ENCODE peak calls at places on chromosomes 5 and 9, in four cellular contexts. G is ovary, W is A549, D is right lobe of liver. F is an unnamed sample.
A peak's percentile ranks its signal among the peaks of the same experiment; 100 is the strongest.

GRCh38 chr5:56545016-56545415 is 270.3 kb upstream of the MAP3K1 start:
- DNase-seq in G (no peak), W (no peak), D (peak; percentile 64), F (no peak)

GRCh38 chr5:1877434-1878049 is 5.2 kb downstream of the IRX4 start:
- DNase-seq in G (no peak), W (no peak), D (no peak), F (no peak)

GRCh38 chr9:112176410-112177010 is 1.4 kb upstream of the SUSD1 start:
- DNase-seq in G (no peak), W (no peak), D (no peak), F (peak; percentile 14)

GRCh38 chr5:140631831-140632365 is 1.1 kb downstream of the CD14 start:
- DNase-seq in G (no peak), W (no peak), D (peak; percentile 44), F (no peak)

GRCh38 chr5:179620703-179621350 is 2.6 kb downstream of the HNRNPH1 start:
- DNase-seq in G (no peak), W (no peak), D (no peak), F (peak; percentile 79)

GRCh38 chr5:124401247-124402143 is 344.9 kb downstream of the ZNF608 start:
- DNase-seq in G (no peak), W (no peak), D (no peak), F (no peak)

GRCh38 chr9:95316794-95317118 is 753 bp downstream of the FANCC start:
- DNase-seq in G (no peak), W (peak; percentile 93), D (peak; percentile 83), F (peak; percentile 82)

GRCh38 chr5:17951392-17952169 is 317.3 kb downstream of the TAF11L14 start:
- DNase-seq in G (no peak), W (peak; percentile 13), D (no peak), F (no peak)

GRCh38 chr5:124025306-124025705 is 513.3 kb downstream of the CSNK1G3 start:
- DNase-seq in G (no peak), W (no peak), D (no peak), F (no peak)

DNA sequence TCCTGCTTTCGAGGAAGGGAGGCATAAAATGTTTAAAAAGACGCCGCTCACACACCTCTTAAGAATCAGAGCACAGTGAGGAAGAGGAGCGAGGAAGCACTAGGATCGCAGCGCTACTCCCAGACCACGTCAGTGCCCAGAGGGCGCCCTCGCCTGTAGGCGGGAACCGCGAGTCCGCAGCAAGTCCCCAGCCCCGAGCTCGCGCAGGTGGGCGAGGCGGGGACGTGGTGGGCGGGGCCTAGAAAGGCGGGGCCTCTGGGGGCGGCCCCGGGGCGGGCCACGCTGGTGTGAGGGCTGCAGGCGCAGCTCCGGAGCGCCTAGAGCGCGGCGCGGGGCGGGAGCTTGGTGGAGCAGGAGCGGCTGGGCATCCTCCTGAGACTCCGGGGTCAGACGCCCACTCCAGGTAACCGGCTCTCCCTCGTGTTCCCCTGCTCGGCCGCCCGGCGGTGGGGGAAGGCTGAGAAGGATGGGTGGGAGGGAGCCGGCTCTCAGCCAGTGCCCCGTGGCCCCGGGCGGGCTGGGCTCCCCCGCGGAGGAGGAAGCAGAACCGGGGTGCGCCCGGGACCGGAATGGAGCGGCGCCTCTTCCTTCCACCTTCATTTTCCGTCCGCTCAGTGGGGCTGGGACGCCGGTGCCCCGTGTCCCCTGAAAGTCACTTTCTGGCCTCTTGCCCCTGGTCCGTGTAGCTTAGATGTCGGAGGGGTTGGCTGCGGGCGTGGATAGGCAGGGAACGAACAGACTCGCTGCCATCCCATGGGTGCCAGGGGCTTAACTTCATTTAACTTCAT is at the start of gene GCNT1:
- DNase-seq in G (peak; percentile 61), W (peak; percentile 88), D (peak; percentile 89), F (peak; percentile 88)
- TF ChIP-seq POLR2A in G (no peak), W (peak; percentile 50), D (peak; percentile 33), F (peak; percentile 60)

DNA sequence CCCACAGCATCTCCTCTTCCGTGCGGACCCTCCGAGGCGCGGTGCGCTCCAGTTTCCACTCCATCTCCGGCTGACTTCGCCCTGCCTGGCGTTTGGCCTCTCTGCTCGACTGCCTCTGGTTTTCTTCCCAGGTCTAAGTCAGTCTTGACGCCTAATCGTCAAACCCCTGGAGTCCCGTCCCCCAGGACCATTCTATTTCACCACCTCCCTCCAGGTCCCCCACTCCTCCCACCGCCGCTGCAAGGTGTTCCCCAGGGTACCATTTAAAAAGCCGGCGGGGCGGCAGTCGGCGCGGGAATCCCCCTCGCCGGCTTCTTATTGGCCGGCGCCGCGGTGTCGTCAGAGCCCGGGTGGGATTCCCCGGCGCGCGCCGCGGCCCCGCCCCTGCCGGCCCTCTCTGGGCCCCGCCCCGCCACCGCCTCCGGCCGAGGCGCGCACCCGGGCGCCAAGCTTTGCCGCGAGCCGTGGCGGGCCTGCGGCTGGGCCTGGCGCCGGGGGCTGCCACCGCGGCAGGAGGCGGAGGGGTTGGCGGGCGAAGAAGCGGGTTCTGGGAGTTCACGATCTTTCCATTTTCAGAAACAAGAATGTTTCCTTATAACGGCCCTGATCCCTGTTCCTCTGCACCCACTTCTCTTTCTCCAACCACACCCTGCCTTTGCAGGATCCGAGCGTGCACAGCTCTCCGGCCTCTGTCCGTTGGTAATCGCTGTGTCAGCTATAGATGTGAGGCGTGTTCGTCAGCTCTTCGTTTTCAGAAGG is at the start of gene CDC20B:
- DNase-seq in G (peak; percentile 71), W (peak; percentile 76), D (peak; percentile 83), F (peak; percentile 83)
- TF ChIP-seq POLR2A in G (no peak), W (peak; percentile 60), D (no peak), F (no peak)

DNA sequence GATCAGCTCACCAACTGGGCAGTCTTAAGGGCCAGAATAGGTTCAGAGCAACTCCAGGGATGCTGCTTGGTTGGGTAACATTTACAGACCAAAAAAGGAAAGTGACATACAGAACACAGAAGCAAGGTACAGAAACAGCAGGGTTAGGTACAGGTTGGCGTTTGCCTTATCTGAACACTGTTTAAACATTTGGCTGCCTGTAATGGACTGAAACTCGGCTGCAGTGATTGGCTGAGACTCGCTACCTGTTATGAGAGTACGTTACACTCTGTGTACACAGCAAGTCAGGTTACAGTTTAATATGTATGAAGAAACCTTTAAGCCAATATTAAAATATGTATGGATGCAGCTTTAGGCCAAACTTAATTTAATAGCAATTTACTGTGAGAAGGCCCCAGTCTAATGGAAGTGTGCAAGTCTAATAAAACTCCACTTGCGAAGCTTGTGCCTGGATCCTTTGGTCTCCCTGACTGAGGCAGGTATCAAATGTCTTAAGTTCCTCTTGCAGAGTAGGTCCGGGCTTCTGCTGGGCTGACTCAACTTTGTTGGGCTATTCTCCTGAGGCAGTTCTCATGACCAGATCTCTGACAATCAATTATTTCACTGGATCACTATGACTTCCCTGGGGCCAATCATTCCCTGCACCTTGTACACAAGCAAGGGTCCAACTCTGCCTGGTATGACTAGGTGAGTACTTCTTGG is 204.9 kb downstream of the ZNF462 start:
- DNase-seq in G (no peak), W (no peak), D (no peak), F (no peak)
- TF ChIP-seq POLR2A in G (no peak), W (no peak), D (no peak), F (no peak)

DNA sequence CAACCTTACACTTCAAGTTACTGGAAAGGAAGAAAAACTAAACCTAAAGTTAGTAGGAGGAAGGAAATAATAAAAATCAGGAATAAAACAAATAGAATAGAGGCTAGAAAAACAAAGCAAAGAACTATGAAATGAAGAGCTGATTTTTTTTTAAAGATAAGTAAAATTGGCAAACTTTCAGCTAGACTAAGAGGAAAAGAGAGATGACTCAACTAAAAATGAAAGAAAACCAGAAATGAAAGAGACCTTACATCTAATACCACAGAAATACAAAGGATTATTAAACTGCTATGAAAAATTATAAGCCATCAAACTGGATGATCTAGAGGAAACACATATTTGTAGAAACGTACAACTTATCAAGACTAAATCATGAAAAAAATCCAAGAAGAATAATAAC is 60.0 kb downstream of the PRRC1 start:
- DNase-seq in G (no peak), W (no peak), D (no peak), F (no peak)
- TF ChIP-seq POLR2A in G (no peak), W (no peak), D (no peak), F (no peak)

GRCh38 chr9:133470427-133470924 is 8.4 kb downstream of the SLC2A6 start:
- DNase-seq in G (peak; percentile 21), W (no peak), D (no peak), F (no peak)
- TF ChIP-seq POLR2A in G (no peak), W (no peak), D (no peak), F (no peak)

GRCh38 chr9:136944519-136945332 is at the start of the genes C8G and FBXW5:
- DNase-seq in G (peak; percentile 95), W (peak; percentile 89), D (peak; percentile 97), F (peak; percentile 98)
- TF ChIP-seq POLR2A in G (peak; percentile 47), W (peak; percentile 60), D (peak; percentile 97), F (peak; percentile 69)

GRCh38 chr5:39424751-39425524 is at the start of gene DAB2:
- DNase-seq in G (peak; percentile 78), W (peak; percentile 87), D (peak; percentile 85), F (peak; percentile 46)
- TF ChIP-seq POLR2A in G (peak; percentile 25), W (peak; percentile 35), D (peak; percentile 78), F (no peak)

GRCh38 chr9:129202613-129203555 is 24.8 kb upstream of the IER5L start:
- DNase-seq in G (peak; percentile 95), W (peak; percentile 76), D (peak; percentile 88), F (peak; percentile 84)
- TF ChIP-seq POLR2A in G (peak; percentile 75), W (peak; percentile 9), D (peak; percentile 44), F (no peak)

GRCh38 chr9:77176686-77177142 is 620 bp upstream of the VPS13A start:
- DNase-seq in G (no peak), W (no peak), D (no peak), F (no peak)
- TF ChIP-seq POLR2A in G (no peak), W (no peak), D (no peak), F (no peak)

DNA sequence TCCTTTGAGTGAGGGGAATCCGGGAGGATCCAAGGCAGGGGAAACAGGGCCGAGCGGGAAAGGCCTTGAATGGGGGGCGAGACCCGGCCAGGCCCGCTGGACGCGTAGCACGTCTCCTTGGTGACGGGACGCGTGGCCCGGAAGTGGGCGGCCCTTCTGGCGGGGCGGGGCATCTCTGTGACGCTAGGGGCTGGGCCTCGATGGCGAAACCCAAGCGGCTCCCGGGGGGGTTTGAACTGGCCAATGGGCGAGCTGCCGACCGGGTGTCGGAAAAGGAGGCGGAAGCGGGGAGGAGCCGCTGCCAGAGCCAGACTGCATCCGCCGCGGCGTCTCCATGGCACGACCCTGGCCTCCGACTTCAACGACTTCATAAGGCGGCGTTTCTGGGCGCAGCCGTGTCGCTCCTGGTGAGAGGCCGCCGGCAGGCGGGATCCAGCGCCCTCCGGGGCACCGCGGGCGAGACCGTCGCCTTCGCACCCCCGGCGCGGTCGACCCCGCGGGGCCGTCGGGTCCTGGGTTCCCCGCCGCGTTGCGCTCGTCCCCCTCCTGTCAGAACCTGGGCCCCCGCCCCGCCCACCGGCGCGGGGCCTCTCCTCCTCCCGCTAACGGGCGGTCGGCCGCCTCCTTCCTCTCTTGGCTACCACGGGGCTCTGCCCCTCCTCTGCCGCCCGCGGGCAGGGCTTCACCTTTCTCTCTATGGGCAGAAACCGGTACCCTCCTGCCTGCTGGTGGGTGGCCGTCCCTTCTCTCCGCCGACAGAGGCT is at the start of gene ODF2:
- DNase-seq in G (peak; percentile 99), W (peak; percentile 98), D (peak; percentile 98), F (peak; percentile 98)
- TF ChIP-seq POLR2A in G (peak; percentile 50), W (peak; percentile 55), D (peak; percentile 65), F (peak; percentile 84)